ENCODE peak calls at places on chromosomes 6 and 20, in eight cellular contexts. A is nephron progenitor cell; O is hepatocyte; X is activated CD8-positive, alpha-beta T cell treated with anti-CD3 and anti-CD28 coated beads for 36 hours; F is pancreas; H is iPS-NIHi11; N is transverse colon; C is T47D. T is an unnamed sample.

GRCh38 chr6:17633465-17634188 is 33.5 kb downstream of the FAM8A1 start:
- DNase-seq in X (peak), H (no peak), F (no peak), N (no peak), C (no peak), O (no peak), A (no peak), T (no peak)

GRCh38 chr20:3532089-3532615 is 61.3 kb downstream of the ATRN start:
- DNase-seq in C (no peak), F (no peak), H (no peak), N (no peak), X (no peak), O (no peak), A (no peak), T (no peak)

GRCh38 chr6:42104095-42104806 is 38.2 kb downstream of the C6orf132 start:
- DNase-seq in H (peak), C (no peak), X (peak), O (peak), F (no peak), N (peak), A (peak), T (no peak)

GRCh38 chr20:12956303-12956702 is 52.5 kb upstream of the SPTLC3 start:
- DNase-seq in O (no peak), C (no peak), X (peak), A (no peak), F (no peak), N (no peak), H (no peak), T (no peak)

GRCh38 chr6:151477726-151478125 is 16.1 kb upstream of the CCDC170 start:
- DNase-seq in H (no peak), X (no peak), C (no peak), N (no peak), O (no peak), F (no peak), A (no peak), T (no peak)

GRCh38 chr6:166162599-166163342 is 4.9 kb downstream of the TBXT start:
- DNase-seq in F (no peak), C (no peak), H (no peak), N (no peak), X (peak), O (no peak), A (no peak), T (no peak)

GRCh38 chr6:42661540-42662153 is 60.8 kb downstream of the PRPH2 start:
- DNase-seq in F (peak), N (peak), H (peak), C (peak), O (peak), A (peak), X (peak), T (peak)

GRCh38 chr6:35735452-35735851 is 1.4 kb upstream of the ARMC12 start:
- DNase-seq in X (no peak), C (no peak), F (peak), A (no peak), O (no peak), N (peak), H (no peak), T (no peak)

GRCh38 chr6:155228549-155229166 is 35.2 kb upstream of the CLDN20 start:
- DNase-seq in C (no peak), F (no peak), H (no peak), A (no peak), N (no peak), O (peak), X (no peak), T (no peak)

GRCh38 chr20:62356143-62356947 is 10.8 kb downstream of the LAMA5 start:
- DNase-seq in A (peak), H (no peak), O (no peak), X (no peak), C (no peak), F (peak), N (no peak), T (no peak)

GRCh38 chr6:113560908-113561307 is 296.2 kb upstream of the MARCKS start:
- DNase-seq in F (no peak), C (no peak), H (no peak), A (no peak), X (no peak), N (no peak), O (no peak), T (no peak)

GRCh38 chr6:170150590-170150945 is 140.3 kb downstream of the DLL1 start:
- DNase-seq in C (no peak), O (no peak), H (no peak), X (no peak), F (no peak), A (no peak), N (no peak), T (no peak)

GRCh38 chr20:49669601-49670189 is 44.0 kb downstream of the B4GALT5 start:
- DNase-seq in X (peak), H (no peak), O (no peak), F (no peak), C (no peak), A (no peak), N (no peak), T (no peak)

GRCh38 chr6:157068691-157069228 is 254.6 kb downstream of the TMEM242 start:
- DNase-seq in C (no peak), X (no peak), H (no peak), A (no peak), O (no peak), N (no peak), F (no peak), T (no peak)

GRCh38 chr6:39085129-39085528 is 29.9 kb downstream of the SAYSD1 start:
- DNase-seq in F (no peak), N (no peak), C (no peak), O (no peak), A (no peak), H (no peak), X (no peak), T (no peak)

GRCh38 chr20:41048475-41049242 is 20.0 kb downstream of the TOP1 start:
- DNase-seq in C (no peak), N (no peak), A (no peak), O (no peak), F (no peak), H (no peak), X (no peak), T (no peak)

GRCh38 chr20:62368629-62369507 is 1.8 kb upstream of the LAMA5 start:
- DNase-seq in O (peak), A (peak), C (peak), N (peak), F (peak), H (peak), X (peak), T (no peak)

GRCh38 chr20:33291830-33292355 is 8.9 kb downstream of the BPIFB1 start:
- DNase-seq in O (peak), H (peak), F (peak), A (peak), X (peak), C (peak), N (peak), T (no peak)

GRCh38 chr6:155313602-155314091 is 637 bp downstream of the TFB1M start:
- DNase-seq in N (no peak), O (peak), A (no peak), X (peak), F (no peak), C (no peak), H (no peak), T (no peak)

GRCh38 chr6:2190661-2191389 is 54.6 kb downstream of the GMDS start:
- DNase-seq in C (no peak), A (no peak), O (no peak), H (no peak), F (peak), X (no peak), N (no peak), T (no peak)

GRCh38 chr6:27303613-27304272 is 8.3 kb downstream of the POM121L2 start:
- DNase-seq in X (no peak), F (no peak), C (no peak), H (peak), N (no peak), A (no peak), O (no peak), T (no peak)

GRCh38 chr6:30025197-30025596 is 35.9 kb upstream of the POLR1H start:
- DNase-seq in O (no peak), A (no peak), X (no peak), N (no peak), F (no peak), H (no peak), C (no peak), T (no peak)

GRCh38 chr6:55469829-55470438 is 109.1 kb downstream of the HMGCLL1 start:
- DNase-seq in X (no peak), A (no peak), F (no peak), C (no peak), O (no peak), N (no peak), H (no peak), T (no peak)

GRCh38 chr20:39825950-39826349 is 863.1 kb downstream of the MAFB start:
- DNase-seq in F (no peak), O (no peak), N (no peak), C (no peak), H (no peak), X (no peak), A (no peak), T (no peak)

GRCh38 chr6:26170951-26171841 is 84.0 kb downstream of the HFE start:
- DNase-seq in X (no peak), A (no peak), C (no peak), H (no peak), O (no peak), F (no peak), N (no peak), T (no peak)

GRCh38 chr6:113995632-113996031 is 24.7 kb upstream of the HDAC2 start:
- DNase-seq in C (no peak), X (no peak), H (peak), O (peak), F (no peak), N (peak), A (peak), T (no peak)

GRCh38 chr6:165663283-165663735 is 268 bp upstream of the PDE10A start:
- DNase-seq in O (peak), X (no peak), A (no peak), C (no peak), H (peak), F (no peak), N (no peak), T (no peak)

GRCh38 chr6:136593748-136594490 is 43.7 kb upstream of the MAP7 start:
- DNase-seq in A (no peak), H (peak), O (peak), N (peak), C (no peak), F (no peak), X (peak), T (no peak)

GRCh38 chr6:19964115-19964514 is 126.9 kb downstream of the ID4 start:
- DNase-seq in X (no peak), F (no peak), C (no peak), O (no peak), H (no peak), A (no peak), N (no peak), T (no peak)

GRCh38 chr6:52286798-52287432 is 2.4 kb upstream of the MCM3 start:
- DNase-seq in N (peak), A (peak), F (peak), O (peak), H (peak), X (peak), C (peak), T (peak)

GRCh38 chr20:46057856-46058655 is 29.0 kb downstream of the SLC12A5 start:
- DNase-seq in C (no peak), N (peak), H (peak), F (no peak), O (peak), X (peak), A (peak), T (no peak)

GRCh38 chr6:53151676-53152075 is 3.0 kb upstream of the GCM1 start:
- DNase-seq in F (no peak), A (no peak), N (no peak), X (peak), H (peak), C (no peak), O (no peak), T (no peak)

GRCh38 chr6:113512581-113512980 is 344.6 kb upstream of the MARCKS start:
- DNase-seq in H (no peak), O (no peak), C (no peak), X (no peak), A (no peak), N (no peak), F (no peak), T (no peak)

GRCh38 chr20:438581-439469 is 23.5 kb downstream of the TBC1D20 start:
- DNase-seq in O (no peak), H (no peak), C (no peak), A (no peak), X (peak), F (no peak), N (peak), T (no peak)

GRCh38 chr6:113031591-113031990 is 684.5 kb downstream of the RFPL4B start:
- DNase-seq in N (no peak), A (no peak), X (no peak), F (no peak), C (no peak), H (no peak), O (no peak), T (no peak)